ENCODE peak calls at places on chromosomes 13 and 19, in six cellular contexts. Y is SK-N-MC; F is BJ; O is activated CD8-positive, alpha-beta memory T cell treated with anti-CD3 and anti-CD28 coated beads, Interleukin-2, amount 50 U/mL, for 48 hours; P is ELR; A is breast epithelium. H is an unnamed sample.
A peak's percentile ranks its signal among the peaks of the same experiment; 100 is the strongest.

GRCh38 chr13:110108348-110109139 is 198.4 kb downstream of the COL4A1 start:
- DNase-seq in Y (peak; percentile 47), F (no peak), O (no peak), P (peak; percentile 89), A (peak; percentile 77), H (peak; percentile 86)

GRCh38 chr19:35039881-35040456 is 1.6 kb upstream of the HPN start:
- DNase-seq in Y (no peak), F (no peak), O (no peak), P (no peak), A (no peak), H (no peak)

GRCh38 chr19:23071087-23071511 is 45.7 kb upstream of the ZNF730 start:
- DNase-seq in Y (no peak), F (no peak), O (peak; percentile 49), P (peak; percentile 49), A (no peak), H (no peak)

GRCh38 chr19:28956421-28956820 is 256.5 kb downstream of the UQCRFS1 start:
- DNase-seq in Y (no peak), F (no peak), O (no peak), P (no peak), A (no peak), H (no peak)

GRCh38 chr19:45973564-45974338 is at the start of gene NOVA2:
- DNase-seq in Y (no peak), F (no peak), O (peak; percentile 79), P (peak; percentile 52), A (no peak), H (peak; percentile 62)

GRCh38 chr13:27578121-27579030 is 42.0 kb downstream of the LNX2 start:
- DNase-seq in Y (no peak), F (no peak), O (no peak), P (peak; percentile 46), A (no peak), H (peak; percentile 14)

GRCh38 chr13:49859568-49859967 is 67.1 kb upstream of the KPNA3 start:
- DNase-seq in Y (no peak), F (peak; percentile 77), O (no peak), P (peak; percentile 99), A (no peak), H (peak; percentile 95)

GRCh38 chr19:50711805-50712204 is 7.8 kb downstream of the SHANK1 start:
- DNase-seq in Y (no peak), F (no peak), O (no peak), P (no peak), A (no peak), H (no peak)

H was measured in A172.